ENCODE peak calls at places on chromosomes 2 and 18, in nine cellular contexts. G, F, I, B, M, T, Y, Q and C are unnamed samples.

GRCh38 chr18:74589820-74590219 is 7.8 kb upstream of the ZNF407 start:
- DNase-seq in T (no peak), I (no peak), B (no peak), F (no peak), G (no peak), Y (no peak), M (no peak), Q (no peak), C (no peak)

GRCh38 chr18:35707674-35708073 is 126.1 kb downstream of the GALNT1 start:
- DNase-seq in Q (peak), T (no peak), B (no peak), F (no peak), G (no peak), M (no peak), I (no peak), Y (no peak), C (no peak)

GRCh38 chr2:47065771-47066380 is 89.2 kb downstream of the STPG4 start:
- DNase-seq in I (no peak), G (no peak), M (no peak), T (no peak), Q (peak), F (no peak), Y (no peak), B (no peak), C (no peak)

GRCh38 chr18:50559750-50560680 is at the start of gene MAPK4:
- DNase-seq in T (no peak), Y (peak), I (peak), F (peak), G (no peak), M (peak), Q (peak), B (no peak), C (no peak)

GRCh38 chr2:182616471-182617393 is 99.3 kb upstream of the DNAJC10 start:
- DNase-seq in T (no peak), Q (no peak), Y (no peak), I (no peak), G (peak), M (no peak), F (no peak), B (no peak), C (no peak)

GRCh38 chr18:6414118-6414722 is 491 bp downstream of the L3MBTL4 start:
- DNase-seq in T (no peak), B (peak), Q (peak), I (peak), F (peak), Y (peak), M (no peak), G (peak), C (no peak)

GRCh38 chr2:210540471-210541257 is 15.7 kb upstream of the CPS1 start:
- DNase-seq in I (no peak), Y (no peak), G (no peak), B (no peak), T (no peak), Q (peak), F (no peak), M (no peak), C (no peak)

GRCh38 chr18:36567800-36568199 is 261.0 kb downstream of the TPGS2 start:
- DNase-seq in M (no peak), Y (no peak), I (no peak), B (no peak), F (no peak), Q (peak), T (no peak), G (no peak), C (no peak)

GRCh38 chr2:205975082-205975949 is 110.7 kb downstream of the INO80D start:
- DNase-seq in B (no peak), F (peak), T (peak), Q (no peak), I (no peak), G (peak), M (no peak), Y (no peak), C (no peak)

GRCh38 chr2:135227386-135227785 is 175.3 kb downstream of the RAB3GAP1 start:
- DNase-seq in M (no peak), G (no peak), Q (no peak), T (no peak), F (no peak), Y (no peak), I (no peak), B (no peak), C (no peak)

GRCh38 chr18:13361422-13361821 is 142.9 kb downstream of the LDLRAD4 start:
- DNase-seq in M (no peak), T (no peak), G (no peak), I (no peak), Q (no peak), F (no peak), Y (no peak), B (no peak), C (no peak)

GRCh38 chr2:15633971-15634346 is 42.3 kb downstream of the DDX1 start:
- DNase-seq in Y (no peak), Q (no peak), G (no peak), F (no peak), M (no peak), T (no peak), B (no peak), I (no peak), C (no peak)

GRCh38 chr2:166126014-166126639 is 1.7 kb downstream of the SCN1A start:
- DNase-seq in T (no peak), I (no peak), F (no peak), Q (no peak), B (no peak), G (no peak), Y (no peak), M (no peak), C (no peak)

GRCh38 chr2:164044637-164045036 is 308.8 kb upstream of the FIGN start:
- DNase-seq in I (no peak), Q (no peak), G (no peak), M (no peak), F (no peak), T (no peak), Y (no peak), B (peak), C (no peak)

GRCh38 chr2:186328848-186329247 is 157.2 kb upstream of the ZC3H15 start:
- DNase-seq in B (no peak), Q (no peak), G (no peak), T (no peak), F (no peak), M (no peak), I (no peak), Y (no peak), C (no peak)

GRCh38 chr2:111117666-111118454 is 2.9 kb upstream of the BCL2L11 start:
- DNase-seq in F (peak), T (no peak), I (peak), Y (no peak), M (no peak), G (no peak), B (no peak), Q (peak), C (no peak)

GRCh38 chr2:11534078-11534745 is 367 bp downstream of the GREB1 start:
- DNase-seq in B (no peak), I (no peak), Q (no peak), G (no peak), Y (no peak), T (no peak), F (no peak), M (no peak), C (no peak)

GRCh38 chr2:167749641-167750040 is 497.8 kb downstream of the STK39 start:
- DNase-seq in T (no peak), Y (no peak), G (no peak), M (no peak), B (no peak), I (no peak), F (no peak), Q (no peak), C (no peak)

GRCh38 chr2:204794624-204795023 is 249.3 kb downstream of the PARD3B start:
- DNase-seq in B (no peak), Q (no peak), F (no peak), M (no peak), I (no peak), G (no peak), Y (no peak), T (no peak), C (no peak)

GRCh38 chr2:18788590-18788989 is 199.2 kb upstream of the NT5C1B start:
- DNase-seq in G (no peak), Q (no peak), Y (no peak), M (no peak), I (no peak), F (no peak), B (no peak), T (no peak), C (peak)

GRCh38 chr2:190408538-190409271 is 550 bp downstream of the MFSD6 start:
- DNase-seq in G (no peak), Y (peak), F (peak), T (no peak), I (peak), Q (peak), M (peak), B (peak), C (no peak)

GRCh38 chr2:104056451-104056850 is 797.5 kb upstream of the POU3F3 start:
- DNase-seq in M (no peak), B (no peak), F (no peak), T (no peak), G (no peak), I (no peak), Y (no peak), Q (no peak), C (no peak)

GRCh38 chr2:68916226-68916625 is 36.5 kb downstream of the GKN2 start:
- DNase-seq in T (no peak), G (no peak), Y (no peak), I (no peak), F (no peak), Q (no peak), M (no peak), B (no peak), C (no peak)

GRCh38 chr18:9831046-9831722 is 54.6 kb upstream of the TXNDC2 start:
- DNase-seq in Q (no peak), T (no peak), G (no peak), I (no peak), B (no peak), F (no peak), M (peak), Y (no peak), C (no peak)

GRCh38 chr2:36356199-36356989 is 816 bp downstream of the CRIM1 start:
- DNase-seq in M (no peak), F (peak), B (peak), T (no peak), I (peak), Q (peak), G (no peak), Y (no peak), C (no peak)

GRCh38 chr18:34494359-34494696 is 215.8 kb upstream of the DTNA start:
- DNase-seq in G (peak), Q (peak), I (peak), F (no peak), Y (no peak), M (no peak), T (no peak), B (no peak), C (no peak)

GRCh38 chr2:240060977-240061591 is 7.8 kb upstream of the OR6B3 start:
- DNase-seq in G (peak), B (no peak), F (no peak), Y (no peak), M (peak), Q (peak), I (no peak), T (no peak), C (peak)

GRCh38 chr2:169109502-169110409 is 40.4 kb downstream of the DHRS9 start:
- DNase-seq in T (no peak), I (peak), M (peak), Q (peak), Y (peak), F (peak), B (peak), G (peak), C (no peak)

GRCh38 chr2:134405641-134406081 is 151.8 kb downstream of the MGAT5 start:
- DNase-seq in Q (no peak), I (no peak), Y (no peak), G (no peak), M (no peak), B (no peak), T (no peak), F (no peak), C (no peak)

GRCh38 chr2:150710916-150711315 is 223.4 kb upstream of the RND3 start:
- DNase-seq in M (no peak), B (no peak), Q (no peak), F (no peak), G (no peak), I (no peak), T (no peak), Y (no peak), C (no peak)

GRCh38 chr2:213036836-213037235 is 114.6 kb downstream of the IKZF2 start:
- DNase-seq in T (no peak), I (no peak), Y (no peak), G (no peak), F (no peak), Q (no peak), B (no peak), M (no peak), C (no peak)

GRCh38 chr2:224882291-224883171 is 159.7 kb downstream of the DOCK10 start:
- DNase-seq in G (no peak), I (no peak), Y (no peak), F (no peak), T (no peak), M (no peak), Q (no peak), B (no peak), C (no peak)

GRCh38 chr18:25097119-25098114 is 254.5 kb downstream of the ZNF521 start:
- DNase-seq in G (no peak), T (no peak), Y (no peak), F (no peak), M (no peak), I (no peak), Q (no peak), B (no peak), C (no peak)

GRCh38 chr2:68663371-68664156 is 20.2 kb downstream of the PROKR1 start:
- DNase-seq in Y (no peak), Q (no peak), G (no peak), I (no peak), M (no peak), T (no peak), F (no peak), B (no peak), C (no peak)

GRCh38 chr2:46847185-46847710 is 68.4 kb downstream of the MCFD2 start:
- DNase-seq in Q (no peak), Y (no peak), G (peak), B (peak), F (peak), I (peak), T (no peak), M (no peak), C (no peak)

GRCh38 chr2:181058378-181059269 is 78.2 kb downstream of the UBE2E3 start:
- DNase-seq in G (peak), Q (peak), F (no peak), T (peak), B (no peak), I (no peak), M (peak), Y (no peak), C (no peak)

GRCh38 chr2:240358080-240358479 is 77.4 kb upstream of the GPC1 start:
- DNase-seq in T (no peak), B (no peak), I (no peak), G (no peak), F (no peak), M (no peak), Y (no peak), Q (no peak), C (no peak)

GRCh38 chr2:44358498-44358897 is 2.8 kb downstream of the PREPL start:
- DNase-seq in Q (no peak), Y (peak), M (peak), I (peak), G (no peak), F (peak), B (no peak), T (peak), C (no peak)

GRCh38 chr2:230586328-230586982 is 126.2 kb upstream of the CAB39 start:
- DNase-seq in Y (no peak), B (no peak), T (no peak), Q (no peak), F (no peak), I (no peak), G (no peak), M (no peak), C (no peak)

GRCh38 chr2:10128420-10128819 is 5.9 kb downstream of the RRM2 start:
- DNase-seq in F (no peak), G (no peak), M (no peak), T (no peak), B (no peak), I (no peak), Y (no peak), Q (no peak), C (no peak)

GRCh38 chr2:10124538-10125045 is 2.1 kb downstream of the RRM2 start:
- DNase-seq in G (peak), M (peak), Y (no peak), F (no peak), Q (peak), T (no peak), I (peak), B (no peak), C (no peak)

GRCh38 chr2:10123281-10123680 is 742 bp downstream of the RRM2 start:
- DNase-seq in I (peak), Q (no peak), G (no peak), M (no peak), B (no peak), T (no peak), Y (no peak), F (no peak), C (no peak)

GRCh38 chr2:10126627-10127026 is 4.1 kb downstream of the RRM2 start:
- DNase-seq in F (no peak), B (no peak), M (no peak), I (peak), Q (no peak), T (no peak), Y (no peak), G (no peak), C (no peak)

GRCh38 chr2:10125842-10126596 is 3.5 kb downstream of the RRM2 start:
- DNase-seq in Y (no peak), Q (no peak), M (no peak), F (no peak), B (no peak), T (no peak), G (no peak), I (no peak), C (no peak)
- TF ChIP-seq POLR2AphosphoS5 in Y (peak), Q (no peak), M (peak), F (no peak), B (no peak), T (no peak), G (no peak), I (no peak), C (no peak)

GRCh38 chr2:192151848-192152247 is 42.9 kb downstream of the TMEFF2 start:
- DNase-seq in Q (no peak), F (no peak), T (no peak), G (no peak), M (no peak), I (no peak), B (no peak), Y (no peak), C (no peak)

GRCh38 chr2:192150166-192150565 is 44.6 kb downstream of the TMEFF2 start:
- DNase-seq in F (no peak), G (no peak), I (no peak), M (no peak), Y (no peak), B (no peak), Q (no peak), T (no peak), C (no peak)

GRCh38 chr2:192146069-192147006 is 48.4 kb downstream of the TMEFF2 start:
- DNase-seq in B (no peak), I (no peak), G (no peak), M (no peak), T (no peak), Y (no peak), Q (no peak), F (no peak), C (no peak)

GRCh38 chr2:192148241-192148619 is 46.5 kb downstream of the TMEFF2 start:
- DNase-seq in Y (no peak), I (no peak), Q (no peak), G (no peak), T (no peak), B (no peak), F (no peak), M (no peak), C (no peak)

DNA sequence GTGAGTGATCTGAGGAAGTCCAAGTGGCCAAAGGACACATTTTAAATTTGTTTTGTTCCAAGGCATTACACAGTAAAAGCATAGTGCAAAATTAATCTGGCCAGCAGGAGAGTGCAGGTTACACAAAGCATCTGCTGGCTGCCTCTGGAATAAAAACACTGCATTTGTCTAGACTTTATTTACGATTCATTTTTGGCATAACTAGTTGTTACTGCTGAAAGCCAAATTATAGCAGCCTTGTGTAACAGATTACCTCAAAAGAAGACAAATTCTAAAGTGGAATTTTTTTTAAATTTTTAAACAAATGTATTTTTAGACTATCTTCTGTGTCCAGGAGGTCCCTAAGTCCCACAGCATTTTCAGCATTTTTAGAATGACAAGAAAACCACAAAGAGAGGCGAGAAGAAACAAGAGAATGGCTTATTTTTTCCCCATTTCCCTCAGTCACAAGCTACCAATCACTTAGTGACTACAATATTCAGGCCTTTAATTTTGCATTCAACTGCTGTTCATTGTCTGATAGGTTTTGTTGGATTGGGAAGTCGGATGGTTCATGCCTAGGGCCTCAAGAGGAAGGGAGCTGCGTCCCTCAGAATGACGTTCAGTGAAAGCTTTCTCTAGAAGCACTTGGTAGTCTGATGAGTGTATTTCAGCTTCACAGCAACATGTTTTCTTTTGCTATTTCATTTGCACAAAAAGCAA is 46.0 kb downstream of the TMEFF2 start:
- DNase-seq in I (no peak), Q (no peak), T (no peak), F (no peak), M (no peak), G (no peak), Y (no peak), B (no peak), C (no peak)
- TF ChIP-seq POLR2AphosphoS5 in I (peak), Q (no peak), T (no peak), F (no peak), M (no peak), G (no peak), Y (no peak), B (no peak), C (no peak)

GRCh38 chr2:25362049-25362563 is 20.4 kb upstream of the DNMT3A start:
- DNase-seq in Q (peak), F (peak), I (peak), G (peak), T (peak), B (peak), Y (peak), M (peak), C (peak)
- TF ChIP-seq POLR2AphosphoS5 in Q (peak), F (peak), I (peak), G (peak), T (peak), B (no peak), Y (peak), M (no peak), C (peak)

GRCh38 chr2:20643826-20644225 is 7.1 kb downstream of the HS1BP3 start:
- DNase-seq in Y (no peak), B (no peak), F (no peak), Q (no peak), G (no peak), M (peak), I (no peak), T (no peak), C (no peak)

GRCh38 chr2:20645301-20645701 is 5.6 kb downstream of the HS1BP3 start:
- DNase-seq in Q (no peak), Y (no peak), B (no peak), M (no peak), G (no peak), F (no peak), I (no peak), T (no peak), C (no peak)

GRCh38 chr2:20647211-20647610 is 3.7 kb downstream of the HS1BP3 start:
- DNase-seq in F (no peak), B (no peak), T (no peak), G (no peak), I (no peak), Q (no peak), Y (no peak), M (no peak), C (no peak)

GRCh38 chr2:20646446-20646845 is 4.5 kb downstream of the HS1BP3 start:
- DNase-seq in T (no peak), Y (no peak), B (no peak), F (no peak), I (no peak), Q (no peak), G (no peak), M (no peak), C (no peak)

GRCh38 chr2:20645761-20646160 is 5.1 kb downstream of the HS1BP3 start:
- DNase-seq in Y (no peak), G (no peak), M (no peak), I (no peak), B (no peak), Q (no peak), F (no peak), T (no peak), C (no peak)
- TF ChIP-seq POLR2AphosphoS5 in Y (no peak), G (no peak), M (no peak), I (no peak), B (no peak), Q (no peak), F (no peak), T (no peak), C (no peak)

GRCh38 chr2:207163053-207163814 is 2.5 kb downstream of the KLF7 start:
- DNase-seq in Q (peak), Y (no peak), B (no peak), I (no peak), G (peak), M (no peak), T (no peak), F (peak), C (no peak)

GRCh38 chr2:207162319-207162718 is 3.4 kb downstream of the KLF7 start:
- DNase-seq in Q (no peak), I (no peak), M (no peak), G (no peak), T (no peak), Y (no peak), B (no peak), F (no peak), C (no peak)

GRCh38 chr2:207165121-207166038 is at the start of gene KLF7:
- DNase-seq in Y (no peak), G (no peak), M (no peak), T (no peak), I (peak), B (peak), F (peak), Q (peak), C (no peak)

GRCh38 chr2:207166039-207166348 is 246 bp upstream of the KLF7 start:
- DNase-seq in F (peak), I (peak), B (peak), Q (peak), G (peak), Y (peak), T (peak), M (peak), C (peak)

GRCh38 chr2:207163815-207164747 is 1.7 kb downstream of the KLF7 start:
- DNase-seq in Q (peak), M (no peak), Y (no peak), B (no peak), G (peak), I (peak), T (no peak), F (peak), C (no peak)
- TF ChIP-seq POLR2AphosphoS5 in Q (peak), M (no peak), Y (no peak), B (no peak), G (no peak), I (peak), T (peak), F (peak), C (no peak)